ENCODE peak calls at places on chromosomes 12 and 14, in nine cellular contexts. P, H, U, V, T, W, A, B and G are unnamed samples.

GRCh38 chr14:81303258-81303935 is 82.6 kb upstream of the GTF2A1 start:
- DNase-seq in P (peak), H (peak), U (peak), V (no peak), T (no peak), W (no peak), A (no peak), B (no peak), G (no peak)

GRCh38 chr12:103560604-103561101 is 26.4 kb upstream of the STAB2 start:
- DNase-seq in P (peak), H (no peak), U (no peak), V (peak), T (no peak), W (peak), A (peak), B (no peak), G (no peak)

GRCh38 chr14:62209287-62209899 is 447.2 kb downstream of the SNAPC1 start:
- DNase-seq in P (no peak), H (no peak), U (no peak), V (peak), T (no peak), W (peak), A (peak), B (no peak), G (no peak)

GRCh38 chr12:114710151-114710550 is 26.2 kb upstream of the TBX3 start:
- DNase-seq in P (no peak), H (no peak), U (no peak), V (no peak), T (no peak), W (no peak), A (no peak), B (no peak), G (no peak)

GRCh38 chr12:111430418-111431353 is 25.0 kb downstream of the SH2B3 start:
- DNase-seq in P (no peak), H (peak), U (no peak), V (no peak), T (peak), W (no peak), A (no peak), B (no peak), G (no peak)

GRCh38 chr14:34277191-34277590 is 184.8 kb downstream of the SPTSSA start:
- DNase-seq in P (no peak), H (no peak), U (no peak), V (no peak), T (no peak), W (no peak), A (no peak), B (no peak), G (no peak)

GRCh38 chr14:69323266-69323966 is 63.5 kb downstream of the GALNT16 start:
- DNase-seq in P (no peak), H (no peak), U (no peak), V (no peak), T (no peak), W (no peak), A (no peak), B (no peak), G (no peak)

GRCh38 chr14:39807271-39807670 is 375.0 kb upstream of the FBXO33 start:
- DNase-seq in P (no peak), H (no peak), U (no peak), V (no peak), T (no peak), W (no peak), A (no peak), B (no peak), G (no peak)

GRCh38 chr14:61250063-61250462 is 31.1 kb downstream of the TMEM30B start:
- DNase-seq in P (no peak), H (no peak), U (no peak), V (no peak), T (no peak), W (no peak), A (no peak), B (no peak), G (no peak)

GRCh38 chr12:126182619-126183236 is 1117.5 kb downstream of the AACS start:
- DNase-seq in P (no peak), H (no peak), U (no peak), V (no peak), T (no peak), W (no peak), A (peak), B (no peak), G (no peak)

GRCh38 chr12:4505381-4505986 is 33.2 kb upstream of the RAD51AP1 start:
- DNase-seq in P (no peak), H (no peak), U (no peak), V (peak), T (no peak), W (peak), A (peak), B (no peak), G (no peak)

GRCh38 chr14:72516936-72517408 is 376.9 kb downstream of the DPF3 start:
- DNase-seq in P (peak), H (no peak), U (peak), V (peak), T (peak), W (peak), A (peak), B (peak), G (no peak)

GRCh38 chr14:24189460-24189859 is 844 bp upstream of the IPO4 start:
- DNase-seq in P (no peak), H (no peak), U (no peak), V (no peak), T (no peak), W (no peak), A (no peak), B (no peak), G (no peak)

GRCh38 chr12:56103066-56103711 is 1.2 kb upstream of the PA2G4 start:
- DNase-seq in P (no peak), H (no peak), U (no peak), V (no peak), T (no peak), W (no peak), A (no peak), B (no peak), G (no peak)

GRCh38 chr12:56103823-56104108 is 593 bp upstream of the PA2G4 start:
- DNase-seq in P (no peak), H (no peak), U (no peak), V (no peak), T (no peak), W (no peak), A (no peak), B (no peak), G (no peak)

GRCh38 chr12:56104109-56104814 is at the start of gene PA2G4:
- DNase-seq in P (peak), H (peak), U (peak), V (peak), T (peak), W (peak), A (peak), B (peak), G (peak)

GRCh38 chr12:56105503-56105902 is 1.1 kb downstream of the PA2G4 start:
- DNase-seq in P (no peak), H (no peak), U (no peak), V (no peak), T (no peak), W (no peak), A (no peak), B (no peak), G (no peak)

GRCh38 chr12:56104815-56105476 is 587 bp downstream of the PA2G4 start:
- DNase-seq in P (peak), H (no peak), U (no peak), V (no peak), T (no peak), W (no peak), A (peak), B (no peak), G (no peak)
- TF ChIP-seq CTCF in P (no peak), H (no peak), U (no peak), V (peak), T (no peak), W (no peak), A (no peak), B (no peak), G (no peak)

DNA sequence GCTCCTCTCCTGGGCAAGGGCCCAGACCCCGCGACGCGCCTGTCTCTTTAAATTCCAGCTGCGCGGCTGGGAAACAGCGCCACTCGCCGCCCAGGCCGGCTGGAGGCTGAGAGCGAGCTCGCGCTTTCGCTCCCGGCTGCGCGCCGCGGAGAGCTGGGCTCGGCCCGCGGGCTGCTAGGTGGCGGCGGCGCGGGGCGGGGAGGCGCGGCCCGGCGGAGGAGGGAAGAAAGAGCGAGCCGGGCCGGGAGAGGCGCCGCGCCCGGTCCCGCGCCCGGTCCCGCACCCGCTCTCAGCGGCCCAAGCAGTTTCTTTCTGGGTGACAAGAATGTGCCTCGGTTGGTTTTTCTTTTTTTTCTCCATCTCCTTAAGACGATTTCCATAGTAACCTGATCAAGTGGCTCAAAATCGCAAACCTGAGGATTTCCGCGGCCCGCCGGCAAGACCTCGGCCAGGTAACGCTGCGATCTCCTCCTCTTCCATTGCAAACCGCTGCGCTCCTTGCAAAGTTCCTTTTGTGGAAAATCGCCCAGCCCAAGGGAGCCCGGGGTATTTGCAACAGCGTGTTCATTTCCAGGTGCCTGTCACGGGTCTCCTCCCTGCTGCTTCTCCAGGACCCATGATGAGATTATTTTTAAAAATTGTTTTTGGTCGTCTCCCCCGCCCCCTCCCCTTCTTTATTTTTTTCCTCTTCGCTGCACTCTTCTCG is 259.5 kb upstream of the E2F7 start:
- DNase-seq in P (peak), H (peak), U (peak), V (peak), T (no peak), W (no peak), A (peak), B (no peak), G (peak)
- TF ChIP-seq CTCF in P (peak), H (peak), U (peak), V (peak), T (no peak), W (peak), A (peak), B (no peak), G (peak)

GRCh38 chr12:107736914-107737313 is 24.0 kb downstream of the PRDM4 start:
- DNase-seq in P (no peak), H (peak), U (no peak), V (no peak), T (no peak), W (no peak), A (no peak), B (no peak), G (no peak)
- TF ChIP-seq CTCF in P (no peak), H (peak), U (no peak), V (no peak), T (no peak), W (no peak), A (no peak), B (no peak), G (no peak)

GRCh38 chr14:76531085-76531484 is 155.1 kb downstream of the ESRRB start:
- DNase-seq in P (no peak), H (no peak), U (no peak), V (no peak), T (no peak), W (no peak), A (no peak), B (no peak), G (no peak)

DNA sequence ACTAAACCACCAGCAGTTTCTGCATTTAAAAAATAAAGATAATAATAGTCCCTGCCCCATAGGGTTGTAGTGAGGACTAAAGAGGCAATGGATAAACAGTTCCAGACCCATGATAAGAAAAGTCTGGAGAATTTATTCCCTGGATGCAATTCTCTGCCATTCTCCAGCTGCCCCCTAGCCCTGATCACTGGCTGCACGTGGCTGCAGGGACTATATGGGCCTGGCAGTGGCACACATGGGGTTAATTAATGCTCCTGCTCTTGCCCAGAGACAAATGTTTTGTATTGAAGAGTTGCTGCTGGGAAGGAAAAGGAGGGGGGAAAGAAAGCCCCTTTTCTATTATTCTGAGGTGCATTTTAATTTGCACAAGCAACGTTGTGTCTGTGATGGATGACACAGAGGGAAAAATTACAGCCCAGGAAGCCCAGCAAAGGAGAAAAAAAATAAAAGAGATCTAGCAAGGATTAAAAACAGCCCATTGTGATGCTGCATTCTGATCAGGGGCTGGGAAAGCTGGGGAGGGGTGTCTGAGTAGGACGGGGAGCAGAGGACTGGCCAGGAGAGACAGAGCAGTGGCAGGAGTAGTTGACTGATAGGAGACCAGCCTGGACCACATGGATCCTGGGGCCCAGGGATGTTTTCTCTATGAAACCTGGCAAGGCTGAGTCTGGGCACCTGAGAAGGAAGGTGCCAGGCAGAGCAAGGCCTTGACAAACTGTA is 149.3 kb downstream of the ESRRB start:
- DNase-seq in P (no peak), H (no peak), U (no peak), V (no peak), T (no peak), W (no peak), A (no peak), B (no peak), G (no peak)
- TF ChIP-seq CTCF in P (no peak), H (no peak), U (no peak), V (no peak), T (no peak), W (no peak), A (no peak), B (no peak), G (no peak)

GRCh38 chr12:54622463-54623183 is 12.1 kb downstream of the LACRT start:
- DNase-seq in P (peak), H (no peak), U (no peak), V (peak), T (no peak), W (no peak), A (peak), B (no peak), G (no peak)
- TF ChIP-seq CTCF in P (no peak), H (no peak), U (no peak), V (peak), T (peak), W (no peak), A (peak), B (no peak), G (no peak)

DNA sequence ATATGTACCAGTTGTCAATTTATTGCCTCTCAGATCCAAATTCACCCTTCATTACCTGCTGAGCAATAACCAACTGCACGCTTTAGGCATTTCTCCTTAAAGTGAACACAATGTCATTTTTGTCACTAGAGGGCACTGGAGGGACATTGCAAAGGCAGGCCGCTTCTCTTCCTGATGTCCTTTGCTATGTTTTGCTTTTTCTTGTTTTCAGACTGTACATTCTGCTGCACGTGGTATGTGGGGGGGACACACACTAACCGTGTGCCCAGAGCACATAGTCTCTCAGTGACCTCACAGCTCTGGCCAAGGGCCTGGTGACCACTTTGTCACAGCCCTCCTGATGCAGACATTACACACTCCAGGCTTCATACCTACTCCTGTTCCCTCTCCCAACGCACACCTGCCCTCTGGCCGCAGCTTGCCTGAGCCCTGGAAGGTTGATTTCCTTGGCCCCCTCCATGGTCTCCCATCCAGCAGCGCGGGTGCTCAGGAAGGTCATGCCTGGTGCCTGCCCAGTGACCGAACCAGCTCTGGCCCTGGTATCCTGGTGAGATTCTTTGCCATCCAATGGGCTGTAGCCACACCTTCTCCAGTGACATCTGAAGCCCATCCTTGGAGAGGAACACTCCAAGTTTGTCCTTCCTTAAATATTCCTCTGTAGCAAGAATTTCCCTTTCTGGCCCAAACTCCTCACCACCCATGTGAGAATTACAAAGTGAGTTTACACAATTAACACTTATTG is 39.9 kb downstream of the MYO1H start:
- DNase-seq in P (peak), H (peak), U (no peak), V (peak), T (no peak), W (no peak), A (peak), B (no peak), G (no peak)
- TF ChIP-seq CTCF in P (peak), H (peak), U (peak), V (peak), T (no peak), W (peak), A (peak), B (no peak), G (peak)

GRCh38 chr12:543114-543451 is 83.3 kb downstream of the B4GALNT3 start:
- DNase-seq in P (no peak), H (no peak), U (no peak), V (no peak), T (no peak), W (no peak), A (no peak), B (no peak), G (no peak)
- TF ChIP-seq CTCF in P (no peak), H (no peak), U (no peak), V (no peak), T (no peak), W (no peak), A (no peak), B (no peak), G (no peak)

GRCh38 chr14:102586420-102587119 is 5.9 kb upstream of the RCOR1 start:
- DNase-seq in P (no peak), H (no peak), U (no peak), V (no peak), T (no peak), W (no peak), A (peak), B (no peak), G (no peak)
- TF ChIP-seq CTCF in P (no peak), H (no peak), U (no peak), V (no peak), T (no peak), W (peak), A (no peak), B (no peak), G (no peak)

GRCh38 chr14:54782803-54783659 is 119.6 kb downstream of the GCH1 start:
- DNase-seq in P (peak), H (peak), U (no peak), V (no peak), T (no peak), W (no peak), A (no peak), B (no peak), G (no peak)
- TF ChIP-seq CTCF in P (no peak), H (peak), U (peak), V (peak), T (no peak), W (no peak), A (peak), B (no peak), G (no peak)